ENCODE peak calls at places on chromosomes 1 and 21, in five cellular contexts. R is SJSA1, W is colonic mucosa, S is psoas muscle, C is aorta. P is an unnamed sample.

GRCh38 chr1:169060010-169060722 is 46.3 kb upstream of the ATP1B1 start:
- DNase-seq in R (no peak), S (peak; percentile 26), W (peak; percentile 84), C (no peak), P (peak; percentile 59)

GRCh38 chr21:46111857-46112730 is 14.2 kb downstream of the COL6A2 start:
- DNase-seq in W (no peak), S (peak; percentile 15), C (peak; percentile 44), R (peak; percentile 41), P (no peak)

GRCh38 chr1:2542262-2542915 is 12.3 kb upstream of the HES5 start:
- DNase-seq in W (no peak), S (no peak), C (no peak), R (no peak), P (no peak)

GRCh38 chr1:33460947-33461629 is 11.4 kb upstream of the ZSCAN20 start:
- DNase-seq in S (no peak), C (peak; percentile 76), R (no peak), W (no peak), P (no peak)

GRCh38 chr1:229596961-229597699 is 28.8 kb downstream of the TAF5L start:
- DNase-seq in R (peak; percentile 49), S (peak; percentile 66), W (peak; percentile 23), C (peak; percentile 85), P (peak; percentile 79)

GRCh38 chr1:33396188-33397124 is 34.4 kb downstream of the PHC2 start:
- DNase-seq in S (no peak), C (no peak), R (no peak), W (no peak), P (no peak)

GRCh38 chr1:211501671-211502413 is 9.9 kb upstream of the RD3 start:
- DNase-seq in C (no peak), S (no peak), W (no peak), R (no peak), P (no peak)

GRCh38 chr1:89114662-89115061 is 11.3 kb downstream of the GBP2 start:
- DNase-seq in R (no peak), W (no peak), C (no peak), S (no peak), P (no peak)

GRCh38 chr1:44030606-44031050 is 634 bp downstream of the SLC6A9 start:
- DNase-seq in W (no peak), R (peak; percentile 65), C (peak; percentile 61), S (peak; percentile 31), P (peak; percentile 27)

GRCh38 chr1:172351761-172352161 is 68.7 kb upstream of the C1orf105 start:
- DNase-seq in W (no peak), C (no peak), R (no peak), S (no peak), P (peak; percentile 82)

GRCh38 chr1:30684881-30685795 is 38.2 kb downstream of the MATN1 start:
- DNase-seq in C (no peak), R (no peak), S (no peak), W (peak; percentile 97), P (no peak)

GRCh38 chr1:214004795-214005194 is 17.0 kb downstream of the PROX1 start:
- DNase-seq in W (no peak), C (no peak), R (no peak), S (no peak), P (no peak)

GRCh38 chr1:44822981-44823451 is 14.7 kb downstream of the BTBD19 start:
- DNase-seq in R (no peak), C (no peak), W (no peak), S (no peak), P (no peak)

GRCh38 chr1:21022279-21023040 is 154.2 kb downstream of the EIF4G3 start:
- DNase-seq in S (no peak), W (peak; percentile 72), C (no peak), R (peak; percentile 82), P (peak; percentile 99)

GRCh38 chr1:23904748-23905357 is 8.3 kb downstream of the CNR2 start:
- DNase-seq in W (no peak), S (no peak), C (no peak), R (no peak), P (no peak)

GRCh38 chr1:236850580-236850979 is 55.5 kb downstream of the MTR start:
- DNase-seq in W (no peak), R (no peak), C (no peak), S (no peak), P (no peak)

GRCh38 chr1:54318415-54318814 is 87.8 kb downstream of the SSBP3 start:
- DNase-seq in C (no peak), S (no peak), W (no peak), R (no peak), P (no peak)

GRCh38 chr1:4977701-4978100 is 323.3 kb downstream of the AJAP1 start:
- DNase-seq in C (no peak), S (no peak), W (no peak), R (no peak), P (no peak)

GRCh38 chr21:45859041-45859761 is 122.4 kb upstream of the COL6A1 start:
- DNase-seq in S (no peak), W (no peak), C (no peak), R (peak; percentile 23), P (no peak)

GRCh38 chr1:23184203-23184602 is 15.5 kb upstream of the LUZP1 start:
- DNase-seq in S (no peak), W (no peak), R (no peak), C (no peak), P (no peak)

GRCh38 chr1:230745071-230745470 is 2.1 kb upstream of the CAPN9 start:
- DNase-seq in C (no peak), S (no peak), R (no peak), W (no peak), P (no peak)

GRCh38 chr21:35764586-35764985 is 295.7 kb downstream of the SETD4 start:
- DNase-seq in C (no peak), R (no peak), S (no peak), W (no peak), P (no peak)

GRCh38 chr1:156816561-156817328 is at the start of gene SH2D2A:
- DNase-seq in C (peak; percentile 78), S (no peak), R (no peak), W (peak; percentile 50), P (peak; percentile 43)

GRCh38 chr1:201311356-201312011 is 28.2 kb downstream of the PKP1 start:
- DNase-seq in S (no peak), C (no peak), R (no peak), W (no peak), P (no peak)

GRCh38 chr1:43274804-43275180 is 5.0 kb downstream of the TMEM125 start:
- DNase-seq in C (no peak), W (no peak), R (no peak), S (no peak), P (no peak)

GRCh38 chr1:55067022-55067781 is 27.9 kb downstream of the PCSK9 start:
- DNase-seq in W (no peak), R (no peak), C (no peak), S (peak; percentile 70), P (no peak)

GRCh38 chr1:10948463-10948775 is 64.0 kb upstream of the TARDBP start:
- DNase-seq in R (no peak), C (no peak), S (no peak), W (no peak), P (no peak)

GRCh38 chr1:50426702-50427085 is 3.5 kb upstream of the DMRTA2 start:
- DNase-seq in C (no peak), W (no peak), R (no peak), S (no peak), P (no peak)

GRCh38 chr1:9589719-9590157 is 1.0 kb downstream of the TMEM201 start:
- DNase-seq in R (peak; percentile 40), W (no peak), C (no peak), S (no peak), P (peak; percentile 17)

GRCh38 chr21:34544032-34544496 is 32.1 kb upstream of the KCNE1 start:
- DNase-seq in W (peak; percentile 88), C (peak; percentile 64), R (peak; percentile 88), S (peak; percentile 36), P (peak; percentile 75)

GRCh38 chr1:235112297-235113182 is 16.1 kb downstream of the TOMM20 start:
- DNase-seq in W (no peak), S (no peak), C (no peak), R (no peak), P (no peak)

GRCh38 chr1:214229736-214230135 is 51.2 kb upstream of the SMYD2 start:
- DNase-seq in R (no peak), W (no peak), C (no peak), S (no peak), P (no peak)

GRCh38 chr1:41404308-41404755 is 43.1 kb downstream of the FOXO6 start:
- DNase-seq in C (peak; percentile 75), S (no peak), R (peak; percentile 58), W (no peak), P (no peak)

DNA sequence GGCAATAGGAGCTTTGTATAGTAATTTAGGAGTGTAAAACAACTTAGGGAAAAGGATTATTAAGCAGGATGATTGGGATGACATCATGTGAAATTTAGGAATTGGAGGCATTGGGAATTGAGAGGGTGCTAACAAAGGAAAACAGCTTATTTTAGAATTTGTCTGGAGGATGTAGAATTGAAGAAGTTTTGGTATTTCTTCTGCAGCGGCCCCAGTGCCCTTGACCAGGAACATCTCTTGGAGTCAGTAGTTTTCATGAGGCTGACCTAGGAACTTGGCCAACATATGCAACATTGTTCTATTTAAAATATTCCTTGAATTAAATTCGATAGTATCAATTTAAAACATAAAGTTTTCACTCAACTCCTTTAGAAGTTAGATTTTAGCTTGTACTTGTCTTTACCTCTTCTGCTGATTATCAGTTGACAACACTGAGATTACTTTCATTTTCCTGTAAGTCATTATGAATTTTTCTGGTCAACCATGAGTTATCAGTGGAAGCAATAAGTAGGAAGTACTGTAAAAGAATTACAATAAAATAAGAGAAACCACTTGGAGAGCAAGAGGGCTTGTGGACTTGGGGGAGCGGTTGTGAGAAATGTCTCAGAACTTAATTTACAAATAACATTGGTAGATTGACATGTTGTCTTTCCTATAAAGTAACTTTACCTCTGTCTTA is 52.8 kb downstream of the DYRK1A start:
- DNase-seq in W (no peak), R (no peak), S (no peak), C (no peak), P (no peak)
- H3K4me3 ChIP-seq in W (no peak overlapping the region), R (no peak overlapping the region), S (no peak overlapping the region), C (no peak overlapping the region), P (no peak overlapping the region)

DNA sequence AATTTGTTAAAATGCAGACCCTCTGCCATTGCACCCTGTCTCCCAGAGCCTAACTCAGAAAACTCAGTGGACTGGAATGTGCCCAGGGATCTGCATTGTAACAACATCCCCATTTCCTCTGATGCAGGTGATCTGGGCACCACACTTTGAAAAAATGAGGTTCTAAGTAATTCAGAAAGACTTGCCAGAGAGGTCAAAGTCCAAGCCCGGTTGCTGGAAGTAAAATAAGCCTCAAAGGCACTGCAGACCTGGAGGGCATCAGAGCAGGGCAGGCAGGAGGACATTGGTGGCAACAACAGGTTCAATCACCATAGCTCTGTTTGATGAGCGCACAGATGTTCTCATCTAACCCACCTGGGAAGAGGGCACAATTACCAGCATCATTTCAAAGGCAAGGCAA is 90.7 kb downstream of the SYT2 start:
- DNase-seq in W (no peak), S (no peak), C (no peak), R (no peak), P (no peak)
- H3K4me3 ChIP-seq in W (no peak overlapping the region), S (no peak overlapping the region), C (no peak overlapping the region), R (no peak overlapping the region), P (no peak overlapping the region)

GRCh38 chr1:231847612-231848390 is 221.2 kb downstream of the DISC1 start:
- DNase-seq in S (no peak), R (no peak), W (no peak), C (no peak), P (no peak)
- H3K4me3 ChIP-seq in S (no peak overlapping the region), R (no peak overlapping the region), W (no peak overlapping the region), C (no peak overlapping the region), P (no peak overlapping the region)

DNA sequence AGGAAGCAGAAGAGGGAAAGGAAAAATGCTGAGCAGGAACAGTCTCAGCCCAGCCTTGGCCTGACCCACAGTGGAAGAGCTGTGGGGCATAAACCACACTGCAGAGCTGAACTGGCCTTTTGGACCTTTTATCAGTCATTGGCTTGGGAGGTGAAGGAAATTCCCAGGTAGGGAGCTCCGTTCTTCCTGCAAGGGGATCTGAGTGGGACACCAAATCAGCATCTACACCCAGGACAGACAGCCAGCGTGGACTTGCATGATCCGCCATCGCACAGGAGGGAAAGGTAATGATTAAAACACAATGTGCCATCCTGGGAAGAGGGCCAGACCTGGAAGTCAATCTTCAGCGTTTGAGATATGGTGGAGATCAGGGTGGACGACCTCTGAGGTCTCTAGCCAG is 1.2 kb upstream of the MTFR1L start:
- DNase-seq in W (no peak), C (no peak), R (no peak), S (no peak), P (no peak)
- H3K4me3 ChIP-seq in W (no peak overlapping the region), C (no peak overlapping the region), R (peak overlapping the region; percentile 84), S (peak overlapping the region; percentile 73), P (no peak overlapping the region)